ENCODE peak calls at places on chromosome 19, in eight cellular contexts. I is PC-9; R is fibroblast of lung; M is upper lobe of right lung; J is ascending aorta; U is CD8-positive, alpha-beta T cell; K is astrocyte of the spinal cord; H is dorsolateral prefrontal cortex. Z is an unnamed sample.

GRCh38 chr19:50493171-50493570 is 16.5 kb upstream of the GARIN5A start:
- DNase-seq in I (no peak), R (no peak), M (peak), J (no peak), U (no peak), K (no peak), H (no peak), Z (no peak)

GRCh38 chr19:17615889-17616685 is 60.6 kb downstream of the COLGALT1 start:
- DNase-seq in I (no peak), R (no peak), M (no peak), J (no peak), U (no peak), K (no peak), H (no peak), Z (no peak)

GRCh38 chr19:46859637-46860124 is 1.1 kb upstream of the ARHGAP35 start:
- DNase-seq in I (no peak), R (no peak), M (peak), J (no peak), U (no peak), K (no peak), H (no peak), Z (no peak)

GRCh38 chr19:23436318-23436717 is 41.0 kb upstream of the ZNF91 start:
- DNase-seq in I (peak), R (no peak), M (no peak), J (no peak), U (no peak), K (no peak), H (no peak), Z (no peak)

GRCh38 chr19:17757125-17757524 is 5.8 kb downstream of the FCHO1 start:
- DNase-seq in I (peak), R (peak), M (no peak), J (no peak), U (no peak), K (peak), H (peak), Z (no peak)

GRCh38 chr19:18218600-18218999 is 7.6 kb downstream of the PDE4C start:
- DNase-seq in I (no peak), R (no peak), M (no peak), J (no peak), U (no peak), K (no peak), H (no peak), Z (no peak)

GRCh38 chr19:639251-640155 is at the start of gene FGF22:
- DNase-seq in I (peak), R (peak), M (peak), J (peak), U (peak), K (peak), H (peak), Z (peak)

GRCh38 chr19:35122687-35123551 is 7.3 kb downstream of the FXYD3 start:
- DNase-seq in I (peak), R (no peak), M (no peak), J (no peak), U (no peak), K (no peak), H (no peak), Z (no peak)

GRCh38 chr19:46604781-46605355 is 3.7 kb downstream of the CALM3 start:
- DNase-seq in I (no peak), R (no peak), M (peak), J (peak), U (no peak), K (no peak), H (no peak), Z (no peak)

GRCh38 chr19:12996542-12997094 is 1.3 kb downstream of the NFIX start:
- DNase-seq in I (peak), R (peak), M (no peak), J (peak), U (no peak), K (no peak), H (no peak), Z (no peak)
- H3K4me3 ChIP-seq in I (no peak), R (peak), M (peak), J (peak), U (no peak), K (peak), H (peak), Z (no peak)

DNA sequence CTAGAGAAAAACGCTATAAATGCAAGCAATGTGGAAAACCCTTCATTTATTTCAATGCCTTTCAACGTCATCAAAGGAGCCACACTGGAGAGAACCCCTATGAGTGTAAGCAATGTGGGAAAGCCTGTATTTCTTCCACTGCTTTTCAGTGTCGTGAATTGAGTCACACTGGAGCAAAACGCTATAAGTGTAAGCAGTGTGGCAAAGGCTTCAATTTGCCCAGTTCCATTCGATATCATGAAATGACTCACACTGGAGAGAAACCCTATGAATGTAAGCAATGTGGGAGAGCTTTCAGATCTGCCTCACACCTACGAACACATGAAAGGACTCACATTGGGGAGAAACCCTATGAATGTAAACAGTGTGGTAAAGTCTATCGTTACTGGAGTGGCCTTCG is 27.4 kb downstream of the ZNF20 start:
- DNase-seq in I (no peak), R (no peak), M (no peak), J (no peak), U (no peak), K (no peak), H (no peak), Z (no peak)
- H3K4me3 ChIP-seq in I (no peak), R (no peak), M (no peak), J (no peak), U (no peak), K (no peak), H (no peak), Z (no peak)

DNA sequence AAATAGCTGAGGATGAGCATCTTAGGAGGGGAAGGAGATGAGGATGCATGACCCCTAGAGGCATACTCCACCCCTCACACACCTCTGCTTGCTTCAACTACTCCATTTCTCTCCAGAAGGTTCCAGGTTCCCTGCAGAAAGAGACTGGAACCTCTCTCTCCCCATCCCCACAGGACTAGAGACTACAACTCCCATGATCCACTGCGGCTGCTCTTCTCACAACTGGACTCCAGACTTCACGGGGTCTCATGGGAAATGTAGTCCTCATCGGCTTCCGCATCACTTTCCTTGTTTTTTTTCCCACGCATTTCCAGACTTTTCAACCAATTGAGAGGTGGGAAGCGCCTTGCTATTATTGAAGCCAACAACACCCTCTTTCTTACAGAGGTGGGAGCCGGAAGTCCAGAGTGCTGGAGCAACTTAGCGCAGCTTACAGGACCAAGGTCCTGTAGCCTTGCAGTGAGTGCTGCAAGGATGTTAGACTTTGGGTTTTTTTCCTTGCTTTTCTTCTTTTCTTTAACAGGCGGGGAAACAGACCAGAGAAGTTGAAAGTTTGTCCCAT is 13.9 kb upstream of the CACNG6 start:
- DNase-seq in I (peak), R (peak), M (no peak), J (peak), U (peak), K (peak), H (peak), Z (peak)
- H3K4me3 ChIP-seq in I (no peak), R (no peak), M (peak), J (peak), U (peak), K (peak), H (peak), Z (no peak)

DNA sequence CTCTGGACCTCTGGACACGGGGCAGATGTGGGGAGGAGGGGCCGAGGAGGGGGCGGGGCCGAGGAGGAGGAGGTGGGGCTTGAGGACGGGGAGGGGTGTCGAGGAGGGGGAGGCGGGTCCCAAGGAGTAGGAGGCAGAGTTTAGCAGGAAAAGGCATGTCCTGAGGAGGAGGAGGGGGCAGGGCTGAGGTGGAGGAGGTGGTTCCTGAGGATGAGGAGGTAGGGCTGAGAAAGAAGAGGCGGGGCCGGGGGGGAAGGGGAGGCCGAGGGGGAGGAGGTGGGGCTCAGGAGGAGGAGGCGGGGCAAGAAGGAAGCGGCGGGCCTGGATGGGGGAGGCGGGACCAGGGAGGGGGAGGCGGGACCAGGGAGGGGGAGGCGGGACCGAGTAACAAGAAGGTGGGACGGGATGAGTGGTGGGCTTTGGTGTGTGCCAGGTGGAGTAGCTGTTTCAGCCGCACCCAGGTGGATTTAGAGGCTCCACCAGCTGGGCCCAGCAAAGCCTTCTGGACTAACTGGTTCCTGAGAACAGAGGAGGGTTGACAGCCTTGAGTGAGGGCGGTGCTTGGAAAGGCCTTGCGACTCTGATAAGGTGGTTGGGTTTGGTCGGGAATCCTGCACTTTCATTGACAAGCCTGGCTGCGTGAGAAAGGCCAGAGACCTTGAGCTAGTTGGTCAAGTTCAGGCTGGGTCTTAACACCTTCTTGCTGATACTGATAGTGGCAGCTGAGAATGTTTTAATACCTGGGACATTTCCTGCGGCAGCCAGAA is 7.7 kb downstream of the TECR start:
- DNase-seq in I (peak), R (peak), M (peak), J (peak), U (peak), K (no peak), H (no peak), Z (peak)
- H3K4me3 ChIP-seq in I (peak), R (no peak), M (peak), J (no peak), U (no peak), K (no peak), H (no peak), Z (no peak)

GRCh38 chr19:14375582-14376291 is 5.5 kb upstream of the ADGRE5 start:
- DNase-seq in I (no peak), R (no peak), M (no peak), J (peak), U (no peak), K (no peak), H (no peak), Z (no peak)
- H3K4me3 ChIP-seq in I (no peak), R (no peak), M (no peak), J (peak), U (peak), K (no peak), H (no peak), Z (no peak)

Z was measured in NT2/D1.